ENCODE peak calls at places on chromosomes 16 and 17, in five cellular contexts. One of them, this sample, is unnamed.

GRCh38 chr17:2853722-2854580 is 57.7 kb downstream of the RAP1GAP2 start:
- DNase-seq in T-helper 22 cell: peak; percentile 7
- DNase-seq in EH: peak; percentile 51
- DNase-seq in GM10248: no peak
- DNase-seq in GM12892: no peak
- DNase-seq in this sample: no peak

GRCh38 chr16:424623-425081 is 797 bp upstream of the RAB11FIP3 start:
- DNase-seq in GM12892: no peak
- DNase-seq in T-helper 22 cell: no peak
- DNase-seq in EH: no peak
- DNase-seq in GM10248: no peak
- DNase-seq in this sample: no peak

GRCh38 chr17:83194761-83195329 is 115.4 kb downstream of the METRNL start:
- DNase-seq in EH: peak; percentile 76
- DNase-seq in T-helper 22 cell: no peak
- DNase-seq in GM10248: no peak
- DNase-seq in GM12892: no peak
- DNase-seq in this sample: no peak

GRCh38 chr16:65624696-65625095 is 502.8 kb upstream of the CDH11 start:
- DNase-seq in GM10248: no peak
- DNase-seq in T-helper 22 cell: no peak
- DNase-seq in GM12892: no peak
- DNase-seq in EH: no peak
- DNase-seq in this sample: no peak

GRCh38 chr16:58551496-58551895 is 36.2 kb downstream of the SETD6 start:
- DNase-seq in GM10248: no peak
- DNase-seq in GM12892: no peak
- DNase-seq in EH: no peak
- DNase-seq in T-helper 22 cell: no peak
- DNase-seq in this sample: no peak

GRCh38 chr17:59853168-59853918 is 39.4 kb downstream of the TUBD1 start:
- DNase-seq in EH: peak; percentile 97
- DNase-seq in GM12892: no peak
- DNase-seq in GM10248: peak; percentile 47
- DNase-seq in T-helper 22 cell: peak; percentile 38
- DNase-seq in this sample: no peak

GRCh38 chr17:76383645-76384221 is 676 bp upstream of the SPHK1 start:
- DNase-seq in GM10248: peak; percentile 62
- DNase-seq in T-helper 22 cell: no peak
- DNase-seq in EH: peak; percentile 72
- DNase-seq in GM12892: peak; percentile 54
- DNase-seq in this sample: no peak

GRCh38 chr16:55116165-55116894 is 185.7 kb downstream of the IRX5 start:
- DNase-seq in GM10248: no peak
- DNase-seq in EH: peak; percentile 75
- DNase-seq in GM12892: no peak
- DNase-seq in T-helper 22 cell: no peak
- DNase-seq in this sample: no peak

GRCh38 chr16:53456625-53457024 is 22.4 kb downstream of the RBL2 start:
- DNase-seq in GM10248: no peak
- DNase-seq in EH: no peak
- DNase-seq in GM12892: no peak
- DNase-seq in T-helper 22 cell: peak; percentile 37
- DNase-seq in this sample: no peak

GRCh38 chr17:39064374-39064773 is 87.1 kb downstream of the PLXDC1 start:
- DNase-seq in GM10248: no peak
- DNase-seq in EH: peak; percentile 87
- DNase-seq in GM12892: no peak
- DNase-seq in T-helper 22 cell: no peak
- DNase-seq in this sample: no peak

GRCh38 chr17:14306602-14307001 is 5.7 kb downstream of the HS3ST3B1 start:
- DNase-seq in GM10248: no peak
- DNase-seq in T-helper 22 cell: no peak
- DNase-seq in GM12892: no peak
- DNase-seq in EH: no peak
- DNase-seq in this sample: no peak

GRCh38 chr17:35947156-35947585 is 3.7 kb upstream of the LYZL6 start:
- DNase-seq in GM10248: peak; percentile 60
- DNase-seq in GM12892: no peak
- DNase-seq in EH: peak; percentile 52
- DNase-seq in T-helper 22 cell: no peak
- DNase-seq in this sample: peak; percentile 54

GRCh38 chr17:73667184-73667959 is 23.1 kb upstream of the SDK2 start:
- DNase-seq in EH: no peak
- DNase-seq in GM10248: no peak
- DNase-seq in GM12892: no peak
- DNase-seq in T-helper 22 cell: no peak
- DNase-seq in this sample: no peak

GRCh38 chr17:52751051-52751450 is 592.5 kb upstream of the CA10 start:
- DNase-seq in GM12892: no peak
- DNase-seq in EH: no peak
- DNase-seq in T-helper 22 cell: no peak
- DNase-seq in GM10248: no peak
- DNase-seq in this sample: peak; percentile 59

GRCh38 chr16:10539793-10540192 is 40.6 kb downstream of the EMP2 start:
- DNase-seq in EH: no peak
- DNase-seq in GM10248: no peak
- DNase-seq in T-helper 22 cell: no peak
- DNase-seq in GM12892: no peak
- DNase-seq in this sample: no peak

GRCh38 chr16:53817117-53817516 is 113.2 kb downstream of the FTO start:
- DNase-seq in T-helper 22 cell: no peak
- DNase-seq in EH: peak; percentile 94
- DNase-seq in GM10248: no peak
- DNase-seq in GM12892: no peak
- DNase-seq in this sample: no peak

GRCh38 chr16:56547120-56547948 is 17.5 kb upstream of the MT4 start:
- DNase-seq in EH: peak; percentile 64
- DNase-seq in GM12892: no peak
- DNase-seq in GM10248: no peak
- DNase-seq in T-helper 22 cell: no peak
- DNase-seq in this sample: no peak

GRCh38 chr17:31673076-31673475 is 186.0 kb downstream of the COPRS start:
- DNase-seq in EH: no peak
- DNase-seq in GM10248: no peak
- DNase-seq in T-helper 22 cell: no peak
- DNase-seq in GM12892: no peak
- DNase-seq in this sample: no peak

GRCh38 chr17:67027031-67027628 is 17.2 kb upstream of the CACNG1 start:
- DNase-seq in GM12892: no peak
- DNase-seq in GM10248: no peak
- DNase-seq in T-helper 22 cell: no peak
- DNase-seq in EH: peak; percentile 25
- DNase-seq in this sample: no peak

GRCh38 chr17:82214012-82214628 is 1.5 kb upstream of the CCDC57 start:
- DNase-seq in GM10248: no peak
- DNase-seq in T-helper 22 cell: no peak
- DNase-seq in EH: no peak
- DNase-seq in GM12892: no peak
- DNase-seq in this sample: no peak

GRCh38 chr17:76276461-76277299 is 11.5 kb downstream of the UBALD2 start:
- DNase-seq in T-helper 22 cell: no peak
- DNase-seq in GM12892: no peak
- DNase-seq in GM10248: no peak
- DNase-seq in EH: peak; percentile 80
- DNase-seq in this sample: no peak

GRCh38 chr17:67615736-67616135 is 102.0 kb upstream of the NOL11 start:
- DNase-seq in T-helper 22 cell: no peak
- DNase-seq in GM12892: no peak
- DNase-seq in GM10248: no peak
- DNase-seq in EH: no peak
- DNase-seq in this sample: no peak

GRCh38 chr17:21013983-21014382 is 28.8 kb downstream of the USP22 start:
- DNase-seq in GM10248: no peak
- DNase-seq in EH: no peak
- DNase-seq in T-helper 22 cell: no peak
- DNase-seq in GM12892: no peak
- DNase-seq in this sample: no peak

GRCh38 chr16:69301187-69301586 is 10.0 kb upstream of the VPS4A start:
- DNase-seq in EH: no peak
- DNase-seq in GM10248: no peak
- DNase-seq in GM12892: no peak
- DNase-seq in T-helper 22 cell: no peak
- DNase-seq in this sample: no peak

GRCh38 chr17:82839617-82840292 is at the start of gene ZNF750:
- DNase-seq in GM10248: no peak
- DNase-seq in GM12892: no peak
- DNase-seq in EH: no peak
- DNase-seq in T-helper 22 cell: no peak
- DNase-seq in this sample: no peak

GRCh38 chr17:51085150-51085805 is 35.4 kb downstream of the SPAG9 start:
- DNase-seq in EH: peak; percentile 57
- DNase-seq in T-helper 22 cell: no peak
- DNase-seq in GM10248: no peak
- DNase-seq in GM12892: no peak
- DNase-seq in this sample: no peak

This sample was measured in SK-N-DZ.